ENCODE peak calls at places on chromosomes 2 and 18, in six cellular contexts. V, Q, Y, R, F and U are unnamed samples.

GRCh38 chr2:149595069-149595963 is 7.7 kb upstream of the MMADHC start:
- DNase-seq in V (no peak), Q (no peak), Y (no peak), R (no peak), F (no peak), U (no peak)

GRCh38 chr2:230267059-230267458 is 41.5 kb downstream of the SP140 start:
- DNase-seq in V (no peak), Q (no peak), Y (no peak), R (no peak), F (no peak), U (no peak)

GRCh38 chr18:70332694-70333093 is 43.8 kb downstream of the SOCS6 start:
- DNase-seq in V (no peak), Q (no peak), Y (no peak), R (no peak), F (no peak), U (no peak)

GRCh38 chr2:127348421-127349000 is 39.3 kb downstream of the MAP3K2 start:
- DNase-seq in V (no peak), Q (no peak), Y (no peak), R (no peak), F (no peak), U (no peak)

GRCh38 chr18:11518788-11519685 is 90.4 kb upstream of the SLC35G4 start:
- DNase-seq in V (peak), Q (no peak), Y (peak), R (no peak), F (peak), U (peak)

GRCh38 chr2:103161456-103162289 is 399.8 kb downstream of the TMEM182 start:
- DNase-seq in V (no peak), Q (no peak), Y (peak), R (no peak), F (no peak), U (peak)

GRCh38 chr2:171432969-171433762 is 624 bp downstream of the METTL8 start:
- DNase-seq in V (no peak), Q (peak), Y (no peak), R (no peak), F (no peak), U (peak)

GRCh38 chr2:98701230-98701629 is 29.7 kb downstream of the MGAT4A start:
- DNase-seq in V (no peak), Q (no peak), Y (no peak), R (no peak), F (no peak), U (no peak)

GRCh38 chr2:154992826-154993225 is 294.3 kb downstream of the KCNJ3 start:
- DNase-seq in V (no peak), Q (no peak), Y (no peak), R (no peak), F (no peak), U (no peak)

GRCh38 chr2:184644685-184645084 is 46.4 kb downstream of the ZNF804A start:
- DNase-seq in V (no peak), Q (no peak), Y (no peak), R (no peak), F (no peak), U (no peak)

GRCh38 chr18:13256444-13257305 is 38.1 kb downstream of the LDLRAD4 start:
- DNase-seq in V (no peak), Q (no peak), Y (no peak), R (no peak), F (peak), U (no peak)

GRCh38 chr18:45642238-45642637 is 27.0 kb downstream of the SLC14A2 start:
- DNase-seq in V (no peak), Q (no peak), Y (no peak), R (no peak), F (no peak), U (no peak)

GRCh38 chr18:3970929-3971328 is 484.2 kb downstream of the DLGAP1 start:
- DNase-seq in V (no peak), Q (no peak), Y (no peak), R (no peak), F (no peak), U (no peak)

GRCh38 chr2:159272166-159272565 is 14.3 kb downstream of the WDSUB1 start:
- DNase-seq in V (no peak), Q (no peak), Y (no peak), R (no peak), F (no peak), U (no peak)

GRCh38 chr2:205387350-205388045 is 294.8 kb upstream of the NRP2 start:
- DNase-seq in V (no peak), Q (no peak), Y (no peak), R (no peak), F (no peak), U (no peak)

GRCh38 chr2:170817247-170817998 is 736 bp downstream of the GAD1 start:
- DNase-seq in V (no peak), Q (no peak), Y (no peak), R (no peak), F (no peak), U (no peak)

GRCh38 chr2:182980115-182980514 is 58.1 kb downstream of the NCKAP1 start:
- DNase-seq in V (no peak), Q (no peak), Y (no peak), R (no peak), F (no peak), U (no peak)

GRCh38 chr2:18268400-18268799 is 292.1 kb downstream of the RDH14 start:
- DNase-seq in V (no peak), Q (no peak), Y (no peak), R (no peak), F (no peak), U (no peak)

GRCh38 chr18:50369672-50370071 is 5.2 kb upstream of the SKA1 start:
- DNase-seq in V (no peak), Q (no peak), Y (no peak), R (no peak), F (no peak), U (no peak)

GRCh38 chr2:3598197-3598910 is 3.4 kb downstream of the COLEC11 start:
- DNase-seq in V (peak), Q (no peak), Y (no peak), R (no peak), F (peak), U (no peak)

GRCh38 chr2:107989445-107989844 is 3.1 kb downstream of the SLC5A7 start:
- DNase-seq in V (no peak), Q (no peak), Y (no peak), R (no peak), F (no peak), U (no peak)

GRCh38 chr18:36700955-36701354 is 127.8 kb downstream of the TPGS2 start:
- DNase-seq in V (no peak), Q (no peak), Y (no peak), R (no peak), F (no peak), U (no peak)

GRCh38 chr18:36706313-36706881 is 122.4 kb downstream of the TPGS2 start:
- DNase-seq in V (no peak), Q (no peak), Y (no peak), R (no peak), F (no peak), U (no peak)

GRCh38 chr18:36704656-36705055 is 124.1 kb downstream of the TPGS2 start:
- DNase-seq in V (no peak), Q (no peak), Y (no peak), R (no peak), F (no peak), U (no peak)

GRCh38 chr18:36697905-36698304 is 130.9 kb downstream of the TPGS2 start:
- DNase-seq in V (no peak), Q (no peak), Y (no peak), R (no peak), F (no peak), U (no peak)

DNA sequence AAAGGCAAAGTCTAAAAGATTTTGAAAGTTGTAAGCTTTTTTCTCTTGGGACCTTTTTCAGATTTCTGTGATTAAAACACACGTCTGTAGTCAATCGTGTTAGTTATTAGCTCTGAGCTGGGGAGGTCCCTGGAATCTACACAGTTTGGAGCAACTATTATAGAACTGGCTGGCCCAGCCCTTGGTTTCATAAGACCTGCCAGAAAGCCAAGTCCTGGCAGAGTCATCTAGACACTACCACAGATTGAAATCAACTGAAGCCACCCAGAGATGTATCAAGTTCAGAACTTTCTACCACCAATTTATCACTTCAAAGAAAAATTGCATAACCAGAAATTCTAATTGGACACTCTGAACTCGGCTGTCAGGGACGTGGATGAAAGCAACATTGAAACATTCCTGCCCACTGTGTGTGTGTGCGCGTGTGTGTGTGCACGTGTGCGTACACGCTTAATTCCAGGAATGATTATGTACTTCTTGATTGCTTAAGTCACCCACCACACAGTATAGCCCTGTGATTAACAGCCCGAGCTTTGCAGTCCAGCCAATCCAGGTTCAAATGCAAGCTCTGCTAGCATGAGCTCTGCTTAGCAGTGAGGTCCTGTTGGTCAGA is 126.3 kb downstream of the TPGS2 start:
- DNase-seq in V (no peak), Q (no peak), Y (no peak), R (no peak), F (no peak), U (no peak)
- H3K27ac ChIP-seq in V (no peak), Q (no peak), Y (no peak), R (no peak), F (no peak), U (no peak)

GRCh38 chr2:8159966-8160603 is 521.8 kb upstream of the ID2 start:
- DNase-seq in V (no peak), Q (no peak), Y (no peak), R (no peak), F (no peak), U (no peak)

GRCh38 chr2:8160959-8161358 is 520.9 kb upstream of the ID2 start:
- DNase-seq in V (no peak), Q (no peak), Y (no peak), R (no peak), F (no peak), U (no peak)

GRCh38 chr2:8159211-8159965 is 522.5 kb upstream of the ID2 start:
- DNase-seq in V (no peak), Q (no peak), Y (no peak), R (no peak), F (no peak), U (no peak)

GRCh38 chr2:8157621-8158020 is 524.2 kb upstream of the ID2 start:
- DNase-seq in V (no peak), Q (no peak), Y (no peak), R (no peak), F (no peak), U (no peak)

DNA sequence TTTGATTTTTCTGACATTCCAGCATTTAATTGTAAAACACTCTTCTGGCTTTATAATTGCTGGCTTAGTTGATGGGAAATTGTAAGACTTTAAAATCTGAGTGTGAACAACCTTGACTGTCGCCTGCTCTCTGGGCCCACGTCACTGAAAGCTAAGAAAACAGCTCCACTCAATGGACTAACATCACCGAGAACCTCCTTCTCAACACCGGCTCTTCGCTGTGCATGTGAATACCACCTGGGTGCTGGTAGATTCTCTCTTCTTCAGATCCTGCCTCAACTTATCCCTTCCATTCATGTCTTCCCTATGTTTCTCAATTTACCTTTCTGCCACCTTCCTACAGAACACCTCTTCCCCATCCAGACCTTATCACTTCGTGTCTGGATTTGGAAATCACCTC is 523.1 kb upstream of the ID2 start:
- DNase-seq in V (no peak), Q (no peak), Y (no peak), R (no peak), F (no peak), U (no peak)
- TF ChIP-seq CTCF in V (no peak), Q (no peak), Y (no peak), R (no peak), F (no peak), U (no peak)

DNA sequence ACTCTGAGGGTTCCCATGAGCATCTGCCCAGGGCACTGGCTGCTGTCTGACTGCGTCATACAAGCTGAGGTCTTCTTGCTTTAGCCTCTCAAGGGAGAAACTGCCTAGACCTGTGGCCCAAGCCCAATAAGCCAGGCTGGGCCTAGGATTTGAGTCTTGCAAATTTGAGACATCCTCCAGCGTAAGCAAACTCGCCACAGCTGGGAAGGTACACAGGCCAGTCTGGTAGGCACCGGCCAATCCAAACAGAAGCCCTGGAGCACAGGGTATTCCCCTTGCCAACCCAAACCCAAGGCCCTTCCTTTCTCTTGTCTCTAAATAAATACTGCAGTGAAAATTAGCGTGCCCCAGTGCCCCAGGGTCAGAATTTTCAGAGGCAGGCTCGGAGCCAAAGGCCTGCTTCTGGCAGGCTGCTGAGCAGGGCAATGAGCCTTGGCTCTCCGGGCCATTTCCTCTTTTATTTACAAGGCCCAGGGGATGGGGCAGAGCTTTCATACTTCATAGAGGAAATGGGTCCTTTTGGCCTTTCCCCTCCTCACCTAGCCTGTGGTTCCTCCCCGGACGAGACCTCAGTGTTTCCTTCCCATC is 33.3 kb downstream of the POLR1A start:
- DNase-seq in V (peak), Q (no peak), Y (peak), R (peak), F (peak), U (peak)
- H3K27ac ChIP-seq in V (peak), Q (no peak), Y (peak), R (peak), F (peak), U (peak)

DNA sequence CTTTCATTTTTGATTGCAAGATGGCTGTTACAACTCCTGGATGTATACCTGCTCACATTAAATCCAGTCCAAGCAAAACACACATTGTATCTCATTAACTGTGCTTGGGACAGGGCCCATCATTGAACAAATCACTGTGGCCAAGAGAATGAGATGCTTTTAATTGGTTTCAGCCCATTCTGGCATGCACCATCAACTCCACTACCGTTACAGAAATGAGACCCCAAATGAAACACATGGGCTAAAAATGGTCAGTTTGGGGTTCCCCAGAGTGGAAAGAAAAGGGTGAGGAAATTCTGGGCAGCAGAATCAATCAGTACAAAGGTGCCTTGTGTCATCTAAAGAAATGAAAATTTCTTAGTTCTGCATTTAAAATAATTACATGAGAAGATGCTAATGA is 52.7 kb downstream of the FAM171B start:
- DNase-seq in V (no peak), Q (no peak), Y (no peak), R (no peak), F (no peak), U (no peak)
- TF ChIP-seq CTCF in V (no peak), Q (no peak), Y (no peak), R (no peak), F (no peak), U (no peak)

GRCh38 chr2:106269591-106270291 is 75.6 kb upstream of the UXS1 start:
- DNase-seq in V (peak), Q (peak), Y (no peak), R (peak), F (peak), U (peak)
- H3K27ac ChIP-seq in V (peak), Q (no peak), Y (no peak), R (no peak), F (peak), U (peak)

DNA sequence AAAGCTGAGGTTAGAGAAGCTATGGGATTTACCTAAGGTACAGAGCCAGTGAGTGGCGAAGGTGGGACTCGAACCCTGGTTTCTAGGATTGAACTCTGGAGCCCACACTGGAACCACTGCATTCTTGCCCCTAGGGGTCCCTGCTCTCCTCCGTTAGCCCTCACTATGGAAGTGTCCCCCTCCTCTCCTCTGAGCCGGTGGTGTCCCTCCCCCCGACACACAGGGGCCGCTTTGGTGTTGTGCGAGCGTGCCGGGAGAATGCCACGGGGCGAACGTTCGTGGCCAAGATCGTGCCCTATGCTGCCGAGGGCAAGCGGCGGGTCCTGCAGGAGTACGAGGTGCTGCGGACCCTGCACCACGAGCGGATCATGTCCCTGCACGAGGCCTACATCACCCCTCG is 8.5 kb upstream of the GMPPA start:
- DNase-seq in V (no peak), Q (no peak), Y (no peak), R (no peak), F (no peak), U (no peak)
- TF ChIP-seq CTCF in V (no peak), Q (no peak), Y (no peak), R (no peak), F (no peak), U (no peak)

DNA sequence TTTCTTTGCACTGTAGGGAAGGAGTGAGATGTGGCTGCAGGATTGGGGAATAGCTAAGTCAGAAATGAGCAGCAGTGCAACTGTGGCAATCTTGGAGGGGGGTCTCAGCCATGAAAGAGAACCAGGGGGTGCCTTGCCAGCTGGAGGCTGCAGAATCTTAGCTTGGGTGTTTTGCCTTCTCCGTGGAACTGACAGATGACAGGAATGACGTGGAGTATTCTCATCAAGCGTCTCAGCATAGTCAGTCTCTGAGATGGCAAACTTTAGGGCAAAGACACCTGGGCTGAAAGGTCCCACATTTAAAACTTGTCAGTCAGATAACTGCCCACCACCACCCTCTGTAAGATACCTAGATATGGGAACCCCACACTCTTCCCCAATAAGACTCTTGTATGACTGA is 73.2 kb downstream of the MARCHF4 start:
- DNase-seq in V (no peak), Q (no peak), Y (no peak), R (no peak), F (no peak), U (no peak)
- H3K27ac ChIP-seq in V (no peak), Q (no peak), Y (no peak), R (no peak), F (no peak), U (no peak)

GRCh38 chr2:86679036-86679435 is 41.1 kb upstream of the RMND5A start:
- DNase-seq in V (no peak), Q (no peak), Y (no peak), R (no peak), F (no peak), U (no peak)

GRCh38 chr2:86675104-86675503 is 45.0 kb upstream of the RMND5A start:
- DNase-seq in V (no peak), Q (no peak), Y (no peak), R (no peak), F (no peak), U (no peak)

GRCh38 chr2:86673976-86674670 is 46.0 kb upstream of the RMND5A start:
- DNase-seq in V (no peak), Q (no peak), Y (no peak), R (no peak), F (no peak), U (no peak)

GRCh38 chr2:86673011-86673410 is 47.1 kb upstream of the RMND5A start:
- DNase-seq in V (no peak), Q (no peak), Y (no peak), R (no peak), F (no peak), U (no peak)

DNA sequence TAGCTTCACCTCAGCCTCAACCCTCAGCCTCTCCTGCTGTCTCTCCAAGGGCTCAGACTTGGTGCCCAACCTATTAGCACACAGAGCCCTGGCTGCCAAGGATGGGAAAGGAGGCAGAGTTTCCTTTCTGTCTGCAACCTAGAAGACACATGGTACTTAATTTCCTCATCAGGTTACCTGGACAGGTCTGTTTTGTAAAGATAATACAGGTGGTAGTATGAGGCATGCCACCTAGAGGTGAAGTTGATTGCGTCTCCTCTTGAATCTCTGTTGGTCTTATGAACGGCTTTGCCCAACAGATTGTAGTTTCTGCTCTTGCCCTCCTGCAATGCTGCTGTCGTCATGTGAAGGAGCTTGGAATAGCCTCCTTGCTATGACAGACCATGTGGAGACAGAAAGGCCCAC is 44.5 kb upstream of the RMND5A start:
- DNase-seq in V (no peak), Q (no peak), Y (no peak), R (no peak), F (no peak), U (peak)
- TF ChIP-seq CTCF in V (peak), Q (no peak), Y (no peak), R (no peak), F (peak), U (peak)